ENCODE peak calls at places on chromosomes 16 and 17, in ten cellular contexts. One of them, this sample, is unnamed. For H3K27me3, the result is how much of the 10 kb centered on the place peaks cover.

GRCh38 chr17:42918902-42919521 is 18.4 kb downstream of the G6PC1 start:
- DNase-seq in tibial nerve: no peak
- DNase-seq in thoracic aorta: no peak
- DNase-seq in psoas muscle: no peak
- DNase-seq in right atrium auricular region: no peak
- DNase-seq in esophagus squamous epithelium: no peak
- DNase-seq in heart right ventricle: no peak
- DNase-seq in right lobe of liver: no peak
- DNase-seq in tibial artery: no peak
- DNase-seq in HepG2: peak
- DNase-seq in this sample: peak

GRCh38 chr16:85220125-85220839 is 108.0 kb upstream of the CIBAR2 start:
- DNase-seq in tibial nerve: no peak
- DNase-seq in thoracic aorta: no peak
- DNase-seq in psoas muscle: peak
- DNase-seq in right atrium auricular region: no peak
- DNase-seq in esophagus squamous epithelium: no peak
- DNase-seq in heart right ventricle: peak
- DNase-seq in right lobe of liver: peak
- DNase-seq in tibial artery: peak
- DNase-seq in HepG2: peak
- DNase-seq in this sample: peak

GRCh38 chr16:27424772-27425498 is 23.0 kb downstream of the IL21R start:
- DNase-seq in tibial nerve: no peak
- DNase-seq in thoracic aorta: no peak
- DNase-seq in psoas muscle: no peak
- DNase-seq in right atrium auricular region: peak
- DNase-seq in esophagus squamous epithelium: no peak
- DNase-seq in heart right ventricle: no peak
- DNase-seq in right lobe of liver: no peak
- DNase-seq in tibial artery: peak
- DNase-seq in HepG2: no peak
- DNase-seq in this sample: no peak

GRCh38 chr16:26717826-26718225 is 348.9 kb upstream of the C16orf82 start:
- DNase-seq in tibial nerve: no peak
- DNase-seq in thoracic aorta: no peak
- DNase-seq in psoas muscle: no peak
- DNase-seq in right atrium auricular region: peak
- DNase-seq in esophagus squamous epithelium: no peak
- DNase-seq in heart right ventricle: no peak
- DNase-seq in right lobe of liver: no peak
- DNase-seq in tibial artery: no peak
- DNase-seq in HepG2: no peak
- DNase-seq in this sample: no peak

GRCh38 chr16:49399594-49400364 is 26.2 kb downstream of the C16orf78 start:
- DNase-seq in tibial nerve: no peak
- DNase-seq in thoracic aorta: no peak
- DNase-seq in psoas muscle: no peak
- DNase-seq in right atrium auricular region: no peak
- DNase-seq in esophagus squamous epithelium: no peak
- DNase-seq in heart right ventricle: no peak
- DNase-seq in right lobe of liver: no peak
- DNase-seq in tibial artery: no peak
- DNase-seq in HepG2: no peak
- DNase-seq in this sample: no peak

GRCh38 chr17:32929288-32929574 is 1.3 kb downstream of the TMEM98 start:
- DNase-seq in tibial nerve: no peak
- DNase-seq in thoracic aorta: no peak
- DNase-seq in psoas muscle: no peak
- DNase-seq in right atrium auricular region: no peak
- DNase-seq in esophagus squamous epithelium: no peak
- DNase-seq in heart right ventricle: no peak
- DNase-seq in right lobe of liver: no peak
- DNase-seq in tibial artery: no peak
- DNase-seq in HepG2: no peak
- DNase-seq in this sample: no peak

GRCh38 chr16:89961920-89962319 is 13.4 kb downstream of the DEF8 start:
- DNase-seq in tibial nerve: no peak
- DNase-seq in thoracic aorta: no peak
- DNase-seq in psoas muscle: no peak
- DNase-seq in right atrium auricular region: no peak
- DNase-seq in esophagus squamous epithelium: no peak
- DNase-seq in heart right ventricle: no peak
- DNase-seq in right lobe of liver: no peak
- DNase-seq in tibial artery: no peak
- DNase-seq in HepG2: no peak
- DNase-seq in this sample: no peak

GRCh38 chr16:86375370-86375769 is 135.0 kb upstream of the FOXF1 start:
- DNase-seq in tibial nerve: no peak
- DNase-seq in thoracic aorta: no peak
- DNase-seq in psoas muscle: no peak
- DNase-seq in right atrium auricular region: no peak
- DNase-seq in esophagus squamous epithelium: no peak
- DNase-seq in heart right ventricle: no peak
- DNase-seq in right lobe of liver: no peak
- DNase-seq in tibial artery: no peak
- DNase-seq in HepG2: no peak
- DNase-seq in this sample: no peak

DNA sequence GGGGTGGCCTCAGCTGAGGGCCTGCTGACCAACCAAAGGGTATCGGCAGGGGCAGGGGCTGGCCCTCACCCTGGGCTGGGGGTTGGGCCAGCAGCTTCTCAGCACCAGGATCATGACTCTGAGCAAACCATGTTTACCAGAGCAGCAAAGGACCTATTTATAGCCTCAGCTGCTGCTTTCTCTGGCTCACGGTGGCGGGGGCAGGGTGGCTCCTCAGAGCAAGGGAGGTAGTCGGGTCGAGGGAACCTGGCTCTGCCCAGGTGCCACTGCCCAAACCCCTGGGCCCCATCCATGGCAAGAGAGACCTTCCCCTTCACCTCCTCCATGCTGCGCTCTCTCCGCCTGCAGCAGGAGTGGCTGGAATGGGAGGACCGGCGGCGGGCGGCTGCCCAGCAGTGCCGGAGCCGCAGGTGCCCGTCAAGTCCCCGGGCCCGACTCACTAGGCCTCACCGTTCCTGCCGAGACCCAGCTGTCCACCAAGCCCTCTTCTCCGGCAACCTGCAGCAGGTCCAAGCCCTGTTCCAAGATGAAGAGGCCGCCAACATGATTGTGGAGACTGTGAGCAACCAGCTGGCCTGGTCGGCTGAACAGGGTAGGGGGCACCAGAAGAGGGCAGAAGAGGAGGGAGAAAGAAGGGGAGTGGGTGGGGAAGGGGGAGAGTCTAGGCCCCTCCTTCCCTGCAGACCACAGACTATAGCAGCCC is at the start of gene ASB16:
- DNase-seq in tibial nerve: no peak
- DNase-seq in thoracic aorta: no peak
- DNase-seq in psoas muscle: peak
- DNase-seq in right atrium auricular region: no peak
- DNase-seq in esophagus squamous epithelium: no peak
- DNase-seq in heart right ventricle: peak
- DNase-seq in right lobe of liver: no peak
- DNase-seq in tibial artery: peak
- DNase-seq in HepG2: no peak
- DNase-seq in this sample: no peak
- H3K4me3 ChIP-seq in tibial nerve: no peak
- H3K4me3 ChIP-seq in thoracic aorta: peak
- H3K4me3 ChIP-seq in psoas muscle: peak
- H3K4me3 ChIP-seq in right atrium auricular region: peak
- H3K4me3 ChIP-seq in esophagus squamous epithelium: peak
- H3K4me3 ChIP-seq in heart right ventricle: peak
- H3K4me3 ChIP-seq in right lobe of liver: no peak
- H3K4me3 ChIP-seq in tibial artery: peak
- H3K4me3 ChIP-seq in HepG2: peak
- H3K4me3 ChIP-seq in this sample: no peak

GRCh38 chr17:73343168-73343634 is 31.4 kb upstream of the CDC42EP4 start:
- DNase-seq in tibial nerve: peak
- DNase-seq in thoracic aorta: no peak
- DNase-seq in psoas muscle: peak
- DNase-seq in right atrium auricular region: peak
- DNase-seq in esophagus squamous epithelium: no peak
- DNase-seq in heart right ventricle: peak
- DNase-seq in right lobe of liver: no peak
- DNase-seq in tibial artery: peak
- DNase-seq in HepG2: no peak
- DNase-seq in this sample: no peak
- H3K27ac ChIP-seq in tibial nerve: peak
- H3K27ac ChIP-seq in thoracic aorta: peak
- H3K27ac ChIP-seq in psoas muscle: no peak
- H3K27ac ChIP-seq in right atrium auricular region: peak
- H3K27ac ChIP-seq in esophagus squamous epithelium: peak
- H3K27ac ChIP-seq in heart right ventricle: peak
- H3K27ac ChIP-seq in right lobe of liver: no peak
- H3K27ac ChIP-seq in tibial artery: peak
- H3K27ac ChIP-seq in HepG2: no peak
- H3K27ac ChIP-seq in this sample: peak

GRCh38 chr17:7421186-7421585 is 1.1 kb downstream of the SPEM1 start:
- DNase-seq in tibial nerve: no peak
- DNase-seq in thoracic aorta: no peak
- DNase-seq in psoas muscle: no peak
- DNase-seq in right atrium auricular region: no peak
- DNase-seq in esophagus squamous epithelium: no peak
- DNase-seq in heart right ventricle: no peak
- DNase-seq in right lobe of liver: no peak
- DNase-seq in tibial artery: no peak
- DNase-seq in HepG2: no peak
- DNase-seq in this sample: no peak

GRCh38 chr17:7418472-7419152 is 1.5 kb upstream of the SPEM1 start:
- DNase-seq in tibial nerve: no peak
- DNase-seq in thoracic aorta: no peak
- DNase-seq in psoas muscle: no peak
- DNase-seq in right atrium auricular region: no peak
- DNase-seq in esophagus squamous epithelium: no peak
- DNase-seq in heart right ventricle: no peak
- DNase-seq in right lobe of liver: no peak
- DNase-seq in tibial artery: no peak
- DNase-seq in HepG2: no peak
- DNase-seq in this sample: no peak

GRCh38 chr17:7416323-7416722 is 3.8 kb upstream of the SPEM1 start:
- DNase-seq in tibial nerve: no peak
- DNase-seq in thoracic aorta: no peak
- DNase-seq in psoas muscle: no peak
- DNase-seq in right atrium auricular region: no peak
- DNase-seq in esophagus squamous epithelium: no peak
- DNase-seq in heart right ventricle: no peak
- DNase-seq in right lobe of liver: no peak
- DNase-seq in tibial artery: no peak
- DNase-seq in HepG2: no peak
- DNase-seq in this sample: no peak

GRCh38 chr17:7417056-7417655 is 3.0 kb upstream of the SPEM1 start:
- DNase-seq in tibial nerve: no peak
- DNase-seq in thoracic aorta: no peak
- DNase-seq in psoas muscle: no peak
- DNase-seq in right atrium auricular region: no peak
- DNase-seq in esophagus squamous epithelium: no peak
- DNase-seq in heart right ventricle: no peak
- DNase-seq in right lobe of liver: no peak
- DNase-seq in tibial artery: no peak
- DNase-seq in HepG2: no peak
- DNase-seq in this sample: no peak

DNA sequence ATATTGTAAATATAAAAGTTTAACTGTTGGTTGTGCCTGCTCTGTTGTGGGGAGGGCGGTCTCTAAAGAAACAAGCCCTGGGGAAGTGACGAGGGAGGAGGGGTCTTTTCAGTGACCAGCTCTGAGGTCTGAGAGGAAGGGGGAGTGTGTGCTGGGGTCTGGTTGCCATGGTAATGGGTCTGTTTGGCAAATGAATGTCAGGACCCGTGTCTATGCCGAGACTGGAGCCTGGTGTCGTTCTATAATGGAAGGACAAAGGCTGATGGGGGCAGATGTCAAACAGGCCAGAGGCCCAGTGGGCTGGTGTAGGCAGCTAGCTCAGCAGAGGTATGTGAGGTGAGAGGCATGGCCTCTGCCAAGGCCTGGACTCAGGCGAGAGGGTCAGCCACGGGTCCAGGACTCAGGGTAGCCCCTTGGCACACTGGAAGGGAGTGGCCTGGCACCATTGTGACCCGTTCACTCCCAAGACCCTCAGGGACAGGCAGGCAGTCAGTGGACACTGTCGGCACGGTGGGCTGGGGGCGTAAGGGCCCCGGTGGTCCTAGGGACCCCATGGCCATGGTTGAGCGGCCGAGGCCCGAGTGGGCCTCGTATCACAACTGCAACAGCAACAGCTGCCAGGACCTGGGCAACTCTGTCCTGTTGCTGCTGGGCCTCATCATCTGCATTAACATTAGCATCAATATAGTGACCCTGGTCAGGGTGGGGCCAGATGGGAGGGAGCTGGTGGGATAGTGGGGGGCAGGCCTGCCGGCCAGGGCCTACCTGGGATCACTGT is at the start of gene SPEM1:
- DNase-seq in tibial nerve: no peak
- DNase-seq in thoracic aorta: no peak
- DNase-seq in psoas muscle: no peak
- DNase-seq in right atrium auricular region: no peak
- DNase-seq in esophagus squamous epithelium: no peak
- DNase-seq in heart right ventricle: no peak
- DNase-seq in right lobe of liver: no peak
- DNase-seq in tibial artery: no peak
- DNase-seq in HepG2: no peak
- DNase-seq in this sample: no peak
- H3K27me3 ChIP-seq in tibial nerve: under half
- H3K27me3 ChIP-seq in thoracic aorta: under half
- H3K27me3 ChIP-seq in psoas muscle: under half
- H3K27me3 ChIP-seq in right atrium auricular region: under half
- H3K27me3 ChIP-seq in esophagus squamous epithelium: under half
- H3K27me3 ChIP-seq in heart right ventricle: under half
- H3K27me3 ChIP-seq in right lobe of liver: under half
- H3K27me3 ChIP-seq in tibial artery: under half
- H3K27me3 ChIP-seq in HepG2: under half
- H3K27me3 ChIP-seq in this sample: under half

GRCh38 chr17:48835971-48836370 is 5.1 kb downstream of the CALCOCO2 start:
- DNase-seq in tibial nerve: no peak
- DNase-seq in thoracic aorta: no peak
- DNase-seq in psoas muscle: no peak
- DNase-seq in right atrium auricular region: no peak
- DNase-seq in esophagus squamous epithelium: no peak
- DNase-seq in heart right ventricle: no peak
- DNase-seq in right lobe of liver: no peak
- DNase-seq in tibial artery: no peak
- DNase-seq in HepG2: no peak
- DNase-seq in this sample: no peak

GRCh38 chr17:48834973-48835372 is 4.1 kb downstream of the CALCOCO2 start:
- DNase-seq in tibial nerve: no peak
- DNase-seq in thoracic aorta: no peak
- DNase-seq in psoas muscle: no peak
- DNase-seq in right atrium auricular region: no peak
- DNase-seq in esophagus squamous epithelium: no peak
- DNase-seq in heart right ventricle: no peak
- DNase-seq in right lobe of liver: no peak
- DNase-seq in tibial artery: no peak
- DNase-seq in HepG2: no peak
- DNase-seq in this sample: no peak

GRCh38 chr17:48831549-48831883 is 681 bp downstream of the CALCOCO2 start:
- DNase-seq in tibial nerve: no peak
- DNase-seq in thoracic aorta: no peak
- DNase-seq in psoas muscle: no peak
- DNase-seq in right atrium auricular region: no peak
- DNase-seq in esophagus squamous epithelium: no peak
- DNase-seq in heart right ventricle: no peak
- DNase-seq in right lobe of liver: no peak
- DNase-seq in tibial artery: no peak
- DNase-seq in HepG2: no peak
- DNase-seq in this sample: no peak

GRCh38 chr17:48830840-48831548 is at the start of gene CALCOCO2:
- DNase-seq in tibial nerve: peak
- DNase-seq in thoracic aorta: peak
- DNase-seq in psoas muscle: peak
- DNase-seq in right atrium auricular region: peak
- DNase-seq in esophagus squamous epithelium: peak
- DNase-seq in heart right ventricle: peak
- DNase-seq in right lobe of liver: peak
- DNase-seq in tibial artery: peak
- DNase-seq in HepG2: peak
- DNase-seq in this sample: peak

GRCh38 chr17:48832491-48832890 is 1.7 kb downstream of the CALCOCO2 start:
- DNase-seq in tibial nerve: no peak
- DNase-seq in thoracic aorta: no peak
- DNase-seq in psoas muscle: no peak
- DNase-seq in right atrium auricular region: no peak
- DNase-seq in esophagus squamous epithelium: no peak
- DNase-seq in heart right ventricle: no peak
- DNase-seq in right lobe of liver: no peak
- DNase-seq in tibial artery: no peak
- DNase-seq in HepG2: no peak
- DNase-seq in this sample: no peak
- H3K4me3 ChIP-seq in tibial nerve: no peak
- H3K4me3 ChIP-seq in thoracic aorta: no peak
- H3K4me3 ChIP-seq in psoas muscle: peak
- H3K4me3 ChIP-seq in right atrium auricular region: no peak
- H3K4me3 ChIP-seq in esophagus squamous epithelium: no peak
- H3K4me3 ChIP-seq in heart right ventricle: peak
- H3K4me3 ChIP-seq in right lobe of liver: no peak
- H3K4me3 ChIP-seq in tibial artery: peak
- H3K4me3 ChIP-seq in HepG2: no peak
- H3K4me3 ChIP-seq in this sample: no peak

This sample was measured in small intestine.